ENCODE peak calls at places on chromosomes 5 and 9, in six cellular contexts. C is Peyer's patch, W is tibial nerve, N is esophagus squamous epithelium, Z is ovary, O is right lobe of liver. D is an unnamed sample. For H3K36me3, the result is how much of the 10 kb centered on the place peaks cover.

GRCh38 chr9:75814667-75815066 is 75.8 kb upstream of the PCSK5 start:
- DNase-seq in C (no peak), Z (no peak), W (no peak), N (no peak), O (no peak), D (no peak)

GRCh38 chr5:132064738-132065331 is 4.4 kb downstream of the IL3 start:
- DNase-seq in O (peak), C (peak), W (peak), Z (peak), N (no peak), D (peak)

GRCh38 chr9:22010881-22011625 is 1.9 kb upstream of the CDKN2B start:
- DNase-seq in C (no peak), O (no peak), Z (no peak), N (no peak), W (no peak), D (no peak)

GRCh38 chr5:55421074-55421529 is 113.3 kb downstream of the MTREX start:
- DNase-seq in O (no peak), Z (no peak), C (no peak), N (no peak), W (no peak), D (no peak)

GRCh38 chr5:38913714-38914113 is 67.9 kb downstream of the OSMR start:
- DNase-seq in Z (no peak), O (no peak), N (no peak), C (no peak), W (no peak), D (no peak)

GRCh38 chr9:71036501-71036900 is 84.9 kb downstream of the TRPM3 start:
- DNase-seq in C (no peak), W (no peak), O (no peak), Z (no peak), N (no peak), D (peak)

GRCh38 chr9:90915693-90916092 is 114.1 kb downstream of the SYK start:
- DNase-seq in C (no peak), W (peak), Z (no peak), N (no peak), O (no peak), D (peak)

GRCh38 chr5:5360363-5360762 is 62.1 kb upstream of the ICE1 start:
- DNase-seq in Z (no peak), W (no peak), N (no peak), O (no peak), C (no peak), D (no peak)

GRCh38 chr9:134867917-134868750 is 12.5 kb upstream of the FCN2 start:
- DNase-seq in C (no peak), W (no peak), Z (no peak), O (no peak), N (no peak), D (no peak)

GRCh38 chr9:98075332-98075805 is 18.8 kb downstream of the NANS start:
- DNase-seq in Z (no peak), N (no peak), C (no peak), O (no peak), W (peak), D (peak)

GRCh38 chr5:80117446-80117845 is 82.3 kb downstream of the THBS4 start:
- DNase-seq in N (no peak), O (no peak), W (no peak), C (no peak), Z (no peak), D (no peak)

GRCh38 chr5:97098864-97099454 is 43.5 kb downstream of the LIX1 start:
- DNase-seq in Z (no peak), O (no peak), W (no peak), N (no peak), C (no peak), D (no peak)

GRCh38 chr5:44536650-44537260 is 147.5 kb upstream of the FGF10 start:
- DNase-seq in W (peak), N (no peak), C (no peak), O (peak), Z (no peak), D (peak)

GRCh38 chr5:179378441-179379271 is 33.4 kb upstream of the ADAMTS2 start:
- DNase-seq in W (no peak), C (no peak), Z (no peak), O (no peak), N (no peak), D (no peak)

GRCh38 chr5:9392625-9393024 is 153.2 kb downstream of the SEMA5A start:
- DNase-seq in Z (no peak), O (no peak), N (no peak), W (no peak), C (no peak), D (no peak)
- H3K27ac ChIP-seq in Z (no peak), O (no peak), N (no peak), W (no peak), C (no peak), D (no peak)

DNA sequence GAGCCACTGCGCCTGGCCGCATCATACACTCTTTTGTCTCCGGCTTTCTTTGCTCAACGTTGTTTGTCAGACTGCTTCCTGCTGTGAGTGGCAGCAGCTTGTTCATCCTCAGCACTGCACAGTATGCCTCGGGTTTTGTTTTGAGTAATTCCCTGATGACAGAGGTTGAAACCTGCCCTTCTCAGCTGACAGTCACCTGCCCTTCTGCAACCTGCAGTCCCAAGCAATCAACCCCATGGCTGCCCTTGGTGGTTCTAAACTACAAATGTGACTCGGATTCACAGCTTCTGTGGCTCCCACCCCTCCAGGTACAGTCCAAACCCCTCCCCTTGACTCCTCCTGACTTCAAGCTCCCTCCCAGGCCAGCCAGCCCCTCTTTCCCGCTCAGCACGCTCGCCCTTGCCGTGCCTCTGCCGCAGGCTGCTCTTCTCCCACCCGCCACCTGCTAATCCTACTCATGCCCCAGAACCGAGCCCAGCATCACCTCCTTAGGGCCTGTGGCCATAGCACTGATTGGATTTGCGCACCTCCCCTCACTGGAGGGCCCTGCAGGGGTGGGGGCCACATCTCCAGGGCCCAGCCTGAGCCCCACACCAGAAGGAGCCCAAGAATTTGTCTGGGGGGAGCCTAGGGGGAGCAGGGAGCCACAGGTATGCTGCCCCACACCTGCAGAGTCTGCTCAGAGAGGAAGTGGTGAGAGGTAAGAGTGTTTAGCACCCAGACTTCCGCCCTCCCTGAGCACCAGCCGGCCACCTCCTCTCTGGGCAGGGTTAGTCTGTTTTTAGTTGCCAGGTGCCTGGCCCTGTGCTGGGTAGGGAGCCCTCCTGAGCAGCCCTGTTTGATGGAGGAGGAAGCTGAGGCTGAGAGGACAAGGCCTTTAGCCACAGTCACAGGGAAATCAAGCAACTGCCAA is 10.1 kb downstream of the EEIG1 start:
- DNase-seq in W (no peak), C (peak), O (no peak), N (no peak), Z (no peak), D (no peak)
- TF ChIP-seq POLR2A in W (no peak), C (no peak), O (no peak), N (no peak), Z (no peak), D (no peak)

GRCh38 chr5:76356887-76357286 is 46.2 kb upstream of the IQGAP2 start:
- DNase-seq in C (no peak), Z (no peak), O (no peak), N (no peak), W (no peak), D (no peak)
- H3K36me3 ChIP-seq in C (under half), Z (under half), O (under half), N (under half), W (under half), D (under half)

DNA sequence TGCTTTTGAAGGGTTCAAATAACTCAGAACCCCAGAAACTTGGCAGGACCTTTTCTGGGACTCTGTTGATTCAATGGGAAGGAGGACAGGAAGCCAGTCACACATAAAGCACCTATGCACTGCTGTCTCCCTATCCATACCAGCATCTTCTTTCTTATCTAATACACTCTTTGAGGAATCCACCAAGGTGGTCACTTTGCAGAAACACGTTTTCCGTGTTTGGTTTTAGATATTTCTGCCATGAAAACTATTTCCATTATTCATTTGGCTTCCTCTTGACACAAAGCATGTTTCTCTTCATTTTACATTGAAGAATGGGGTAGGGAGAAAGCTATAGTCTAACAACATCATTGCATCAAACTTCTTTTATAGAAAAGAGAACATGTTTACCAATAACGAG is 76.5 kb upstream of the NR3C1 start:
- DNase-seq in C (no peak), O (no peak), N (no peak), W (no peak), Z (no peak), D (no peak)
- H3K27ac ChIP-seq in C (no peak), O (no peak), N (no peak), W (no peak), Z (no peak), D (no peak)

GRCh38 chr9:2021731-2022130 is 6.6 kb downstream of the SMARCA2 start:
- DNase-seq in Z (no peak), C (no peak), W (no peak), N (no peak), O (no peak), D (no peak)
- TF ChIP-seq POLR2A in Z (no peak), C (no peak), W (no peak), N (no peak), O (no peak), D (no peak)

D was measured in stomach.